ENCODE peak calls at places on chromosomes 13 and 19, in ten cellular contexts. One of them, this sample, is unnamed.

GRCh38 chr13:21837841-21838551 is 167.1 kb downstream of the FGF9 start:
- DNase-seq in tibial artery: no peak
- DNase-seq in WERI-Rb-1: no peak
- DNase-seq in OCI-LY7: no peak
- DNase-seq in CD8-positive, alpha-beta T cell: no peak
- DNase-seq in ovary: no peak
- DNase-seq in A673: no peak
- DNase-seq in cardiac muscle cell: no peak
- DNase-seq in mammary epithelial cell: no peak
- DNase-seq in heart left ventricle: no peak
- DNase-seq in this sample: no peak

GRCh38 chr13:39038569-39038898 is 278 bp downstream of the NHLRC3 start:
- DNase-seq in heart left ventricle: no peak
- DNase-seq in mammary epithelial cell: peak; percentile 48
- DNase-seq in WERI-Rb-1: no peak
- DNase-seq in ovary: no peak
- DNase-seq in CD8-positive, alpha-beta T cell: peak; percentile 19
- DNase-seq in tibial artery: no peak
- DNase-seq in cardiac muscle cell: no peak
- DNase-seq in A673: peak; percentile 63
- DNase-seq in OCI-LY7: peak; percentile 66
- DNase-seq in this sample: no peak

GRCh38 chr19:50702870-50703829 is 16.5 kb downstream of the SHANK1 start:
- DNase-seq in mammary epithelial cell: no peak
- DNase-seq in A673: no peak
- DNase-seq in heart left ventricle: no peak
- DNase-seq in tibial artery: no peak
- DNase-seq in CD8-positive, alpha-beta T cell: no peak
- DNase-seq in WERI-Rb-1: peak; percentile 57
- DNase-seq in ovary: no peak
- DNase-seq in OCI-LY7: no peak
- DNase-seq in cardiac muscle cell: peak; percentile 18
- DNase-seq in this sample: no peak

GRCh38 chr13:42398542-42398941 is 126.6 kb downstream of the AKAP11 start:
- DNase-seq in OCI-LY7: no peak
- DNase-seq in cardiac muscle cell: peak; percentile 31
- DNase-seq in mammary epithelial cell: no peak
- DNase-seq in WERI-Rb-1: no peak
- DNase-seq in CD8-positive, alpha-beta T cell: no peak
- DNase-seq in tibial artery: no peak
- DNase-seq in heart left ventricle: no peak
- DNase-seq in A673: no peak
- DNase-seq in ovary: no peak
- DNase-seq in this sample: no peak

GRCh38 chr19:48619692-48620565 is 623 bp downstream of the SPHK2 start:
- DNase-seq in tibial artery: no peak
- DNase-seq in heart left ventricle: no peak
- DNase-seq in A673: no peak
- DNase-seq in mammary epithelial cell: no peak
- DNase-seq in WERI-Rb-1: no peak
- DNase-seq in cardiac muscle cell: peak; percentile 39
- DNase-seq in ovary: no peak
- DNase-seq in CD8-positive, alpha-beta T cell: no peak
- DNase-seq in OCI-LY7: no peak
- DNase-seq in this sample: no peak

GRCh38 chr13:28716511-28716910 is 2.3 kb downstream of the SLC46A3 start:
- DNase-seq in OCI-LY7: no peak
- DNase-seq in heart left ventricle: peak; percentile 48
- DNase-seq in tibial artery: no peak
- DNase-seq in mammary epithelial cell: peak; percentile 78
- DNase-seq in ovary: peak; percentile 26
- DNase-seq in WERI-Rb-1: no peak
- DNase-seq in A673: no peak
- DNase-seq in cardiac muscle cell: peak; percentile 88
- DNase-seq in CD8-positive, alpha-beta T cell: no peak
- DNase-seq in this sample: no peak

GRCh38 chr19:44113784-44114390 is 688 bp downstream of the ZNF225 start:
- DNase-seq in A673: peak; percentile 4
- DNase-seq in ovary: no peak
- DNase-seq in CD8-positive, alpha-beta T cell: no peak
- DNase-seq in heart left ventricle: no peak
- DNase-seq in OCI-LY7: no peak
- DNase-seq in WERI-Rb-1: no peak
- DNase-seq in tibial artery: no peak
- DNase-seq in mammary epithelial cell: peak; percentile 1
- DNase-seq in cardiac muscle cell: no peak
- DNase-seq in this sample: peak; percentile 4

GRCh38 chr19:35162471-35163326 is 8.2 kb downstream of the FXYD5 start:
- DNase-seq in WERI-Rb-1: no peak
- DNase-seq in mammary epithelial cell: peak; percentile 95
- DNase-seq in ovary: no peak
- DNase-seq in heart left ventricle: no peak
- DNase-seq in A673: no peak
- DNase-seq in cardiac muscle cell: no peak
- DNase-seq in CD8-positive, alpha-beta T cell: no peak
- DNase-seq in tibial artery: no peak
- DNase-seq in OCI-LY7: no peak
- DNase-seq in this sample: no peak

GRCh38 chr13:93220073-93220472 is 6.5 kb upstream of the GPC6 start:
- DNase-seq in OCI-LY7: no peak
- DNase-seq in mammary epithelial cell: no peak
- DNase-seq in tibial artery: no peak
- DNase-seq in cardiac muscle cell: no peak
- DNase-seq in CD8-positive, alpha-beta T cell: no peak
- DNase-seq in heart left ventricle: no peak
- DNase-seq in WERI-Rb-1: no peak
- DNase-seq in A673: no peak
- DNase-seq in ovary: no peak
- DNase-seq in this sample: no peak

GRCh38 chr13:23350009-23350408 is 83.5 kb downstream of the SACS start:
- DNase-seq in mammary epithelial cell: no peak
- DNase-seq in heart left ventricle: no peak
- DNase-seq in WERI-Rb-1: no peak
- DNase-seq in ovary: no peak
- DNase-seq in tibial artery: no peak
- DNase-seq in cardiac muscle cell: no peak
- DNase-seq in CD8-positive, alpha-beta T cell: no peak
- DNase-seq in OCI-LY7: no peak
- DNase-seq in A673: no peak
- DNase-seq in this sample: no peak

GRCh38 chr19:3210347-3211017 is 14.0 kb upstream of the CELF5 start:
- DNase-seq in CD8-positive, alpha-beta T cell: peak; percentile 54
- DNase-seq in mammary epithelial cell: peak; percentile 19
- DNase-seq in WERI-Rb-1: peak; percentile 64
- DNase-seq in heart left ventricle: peak; percentile 55
- DNase-seq in A673: peak; percentile 50
- DNase-seq in tibial artery: no peak
- DNase-seq in ovary: no peak
- DNase-seq in OCI-LY7: peak; percentile 63
- DNase-seq in cardiac muscle cell: peak; percentile 35
- DNase-seq in this sample: no peak

GRCh38 chr13:46211116-46211515 is 612 bp upstream of the LRRC63 start:
- DNase-seq in WERI-Rb-1: no peak
- DNase-seq in tibial artery: no peak
- DNase-seq in ovary: no peak
- DNase-seq in cardiac muscle cell: peak; percentile 5
- DNase-seq in heart left ventricle: no peak
- DNase-seq in CD8-positive, alpha-beta T cell: no peak
- DNase-seq in OCI-LY7: no peak
- DNase-seq in A673: peak; percentile 67
- DNase-seq in mammary epithelial cell: no peak
- DNase-seq in this sample: no peak

GRCh38 chr19:5349041-5349440 is 8.4 kb upstream of the PTPRS start:
- DNase-seq in CD8-positive, alpha-beta T cell: no peak
- DNase-seq in tibial artery: no peak
- DNase-seq in cardiac muscle cell: no peak
- DNase-seq in mammary epithelial cell: no peak
- DNase-seq in WERI-Rb-1: peak; percentile 70
- DNase-seq in heart left ventricle: no peak
- DNase-seq in OCI-LY7: no peak
- DNase-seq in ovary: no peak
- DNase-seq in A673: peak; percentile 63
- DNase-seq in this sample: no peak

GRCh38 chr13:111046590-111047141 is 68.4 kb upstream of the ARHGEF7 start:
- DNase-seq in OCI-LY7: no peak
- DNase-seq in mammary epithelial cell: no peak
- DNase-seq in A673: no peak
- DNase-seq in tibial artery: no peak
- DNase-seq in cardiac muscle cell: peak; percentile 34
- DNase-seq in heart left ventricle: peak; percentile 57
- DNase-seq in CD8-positive, alpha-beta T cell: no peak
- DNase-seq in ovary: no peak
- DNase-seq in WERI-Rb-1: no peak
- DNase-seq in this sample: no peak

GRCh38 chr19:1324792-1325567 is 39.3 kb downstream of the EFNA2 start:
- DNase-seq in A673: peak; percentile 76
- DNase-seq in tibial artery: no peak
- DNase-seq in heart left ventricle: peak; percentile 67
- DNase-seq in WERI-Rb-1: no peak
- DNase-seq in OCI-LY7: no peak
- DNase-seq in CD8-positive, alpha-beta T cell: no peak
- DNase-seq in mammary epithelial cell: peak; percentile 57
- DNase-seq in ovary: peak; percentile 72
- DNase-seq in cardiac muscle cell: peak; percentile 84
- DNase-seq in this sample: no peak
- H3K4me3 ChIP-seq in A673: peak overlapping the region; percentile 39
- H3K4me3 ChIP-seq in tibial artery: peak overlapping the region; percentile 47
- H3K4me3 ChIP-seq in heart left ventricle: peak overlapping the region; percentile 44
- H3K4me3 ChIP-seq in WERI-Rb-1: no peak overlapping the region
- H3K4me3 ChIP-seq in OCI-LY7: no peak overlapping the region
- H3K4me3 ChIP-seq in CD8-positive, alpha-beta T cell: no peak overlapping the region
- H3K4me3 ChIP-seq in mammary epithelial cell: no peak overlapping the region
- H3K4me3 ChIP-seq in ovary: peak overlapping the region; percentile 28
- H3K4me3 ChIP-seq in cardiac muscle cell: peak overlapping the region; percentile 19
- H3K4me3 ChIP-seq in this sample: peak overlapping the region; percentile 9

GRCh38 chr19:15453091-15453498 is 3.3 kb upstream of the WIZ start:
- DNase-seq in OCI-LY7: no peak
- DNase-seq in WERI-Rb-1: no peak
- DNase-seq in CD8-positive, alpha-beta T cell: no peak
- DNase-seq in mammary epithelial cell: no peak
- DNase-seq in heart left ventricle: peak; percentile 55
- DNase-seq in A673: no peak
- DNase-seq in ovary: no peak
- DNase-seq in cardiac muscle cell: peak; percentile 36
- DNase-seq in tibial artery: no peak
- DNase-seq in this sample: no peak

GRCh38 chr19:15455996-15456395 is 6.2 kb upstream of the WIZ start:
- DNase-seq in mammary epithelial cell: no peak
- DNase-seq in tibial artery: no peak
- DNase-seq in OCI-LY7: no peak
- DNase-seq in ovary: no peak
- DNase-seq in CD8-positive, alpha-beta T cell: no peak
- DNase-seq in heart left ventricle: no peak
- DNase-seq in cardiac muscle cell: no peak
- DNase-seq in A673: no peak
- DNase-seq in WERI-Rb-1: no peak
- DNase-seq in this sample: no peak

GRCh38 chr19:15454371-15454800 is 4.6 kb upstream of the WIZ start:
- DNase-seq in OCI-LY7: no peak
- DNase-seq in CD8-positive, alpha-beta T cell: no peak
- DNase-seq in heart left ventricle: no peak
- DNase-seq in mammary epithelial cell: no peak
- DNase-seq in cardiac muscle cell: no peak
- DNase-seq in ovary: no peak
- DNase-seq in WERI-Rb-1: no peak
- DNase-seq in A673: no peak
- DNase-seq in tibial artery: no peak
- DNase-seq in this sample: no peak

GRCh38 chr19:15452111-15453047 is 2.6 kb upstream of the WIZ start:
- DNase-seq in tibial artery: peak; percentile 95
- DNase-seq in mammary epithelial cell: peak; percentile 30
- DNase-seq in CD8-positive, alpha-beta T cell: no peak
- DNase-seq in cardiac muscle cell: peak; percentile 91
- DNase-seq in heart left ventricle: peak; percentile 97
- DNase-seq in OCI-LY7: peak; percentile 74
- DNase-seq in WERI-Rb-1: peak; percentile 40
- DNase-seq in A673: peak; percentile 77
- DNase-seq in ovary: peak; percentile 93
- DNase-seq in this sample: peak; percentile 59

DNA sequence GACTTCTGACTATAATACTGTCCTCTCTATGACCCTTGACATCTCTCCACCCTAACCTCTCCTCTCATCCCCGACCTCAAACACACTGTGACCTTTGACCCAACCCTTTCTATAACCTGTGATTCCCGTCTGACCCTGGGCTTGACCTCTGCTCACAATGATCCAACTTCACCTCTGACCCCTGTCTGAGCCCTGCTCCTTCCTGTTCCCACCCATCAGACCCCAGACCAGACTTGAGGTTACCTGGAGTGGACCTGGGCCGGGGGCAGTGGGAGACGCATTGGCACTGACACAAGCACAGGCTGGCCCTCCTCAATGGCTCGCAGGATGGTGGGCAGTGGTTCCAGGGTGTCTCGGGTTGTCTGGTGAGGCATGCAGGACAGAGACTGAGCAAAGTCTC is 4.2 kb upstream of the WIZ start:
- DNase-seq in CD8-positive, alpha-beta T cell: no peak
- DNase-seq in ovary: no peak
- DNase-seq in cardiac muscle cell: no peak
- DNase-seq in OCI-LY7: no peak
- DNase-seq in heart left ventricle: no peak
- DNase-seq in tibial artery: peak; percentile 63
- DNase-seq in A673: no peak
- DNase-seq in mammary epithelial cell: no peak
- DNase-seq in WERI-Rb-1: no peak
- DNase-seq in this sample: no peak
- H3K27ac ChIP-seq in CD8-positive, alpha-beta T cell: no peak overlapping the region
- H3K27ac ChIP-seq in ovary: no peak overlapping the region
- H3K27ac ChIP-seq in cardiac muscle cell: no peak overlapping the region
- H3K27ac ChIP-seq in OCI-LY7: no peak overlapping the region
- H3K27ac ChIP-seq in heart left ventricle: no peak overlapping the region
- H3K27ac ChIP-seq in tibial artery: no peak overlapping the region
- H3K27ac ChIP-seq in A673: no peak overlapping the region
- H3K27ac ChIP-seq in mammary epithelial cell: no peak overlapping the region
- H3K27ac ChIP-seq in WERI-Rb-1: no peak overlapping the region
- H3K27ac ChIP-seq in this sample: no peak overlapping the region

DNA sequence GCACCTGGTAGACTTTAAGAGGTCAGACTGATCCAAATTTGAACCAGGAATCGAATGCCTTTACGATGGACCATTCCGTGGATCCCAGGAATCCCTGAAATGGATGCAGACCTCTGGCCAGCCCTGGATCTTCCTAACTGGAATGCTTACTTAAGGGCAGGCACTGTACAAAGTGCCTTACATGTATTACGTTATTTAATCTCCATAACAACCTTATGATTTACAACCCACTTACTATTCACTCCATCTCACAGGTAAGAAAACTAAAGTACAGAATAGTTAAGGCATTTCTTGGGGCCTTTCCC is 93.6 kb downstream of the HSPH1 start:
- DNase-seq in heart left ventricle: no peak
- DNase-seq in cardiac muscle cell: no peak
- DNase-seq in CD8-positive, alpha-beta T cell: no peak
- DNase-seq in mammary epithelial cell: no peak
- DNase-seq in OCI-LY7: no peak
- DNase-seq in ovary: no peak
- DNase-seq in WERI-Rb-1: no peak
- DNase-seq in A673: no peak
- DNase-seq in tibial artery: no peak
- DNase-seq in this sample: no peak
- TF ChIP-seq CTCF in heart left ventricle: no peak
- TF ChIP-seq CTCF in cardiac muscle cell: no peak
- TF ChIP-seq CTCF in CD8-positive, alpha-beta T cell: no peak
- TF ChIP-seq CTCF in mammary epithelial cell: no peak
- TF ChIP-seq CTCF in OCI-LY7: no peak
- TF ChIP-seq CTCF in ovary: no peak
- TF ChIP-seq CTCF in WERI-Rb-1: no peak
- TF ChIP-seq CTCF in A673: no peak
- TF ChIP-seq CTCF in tibial artery: no peak
- TF ChIP-seq CTCF in this sample: no peak

GRCh38 chr19:10335149-10336053 is 2.1 kb upstream of the RAVER1 start:
- DNase-seq in WERI-Rb-1: no peak
- DNase-seq in A673: no peak
- DNase-seq in CD8-positive, alpha-beta T cell: no peak
- DNase-seq in heart left ventricle: peak; percentile 38
- DNase-seq in OCI-LY7: no peak
- DNase-seq in mammary epithelial cell: no peak
- DNase-seq in cardiac muscle cell: no peak
- DNase-seq in ovary: peak; percentile 21
- DNase-seq in tibial artery: no peak
- DNase-seq in this sample: no peak
- H3K4me3 ChIP-seq in WERI-Rb-1: no peak overlapping the region
- H3K4me3 ChIP-seq in A673: peak overlapping the region; percentile 85
- H3K4me3 ChIP-seq in CD8-positive, alpha-beta T cell: no peak overlapping the region
- H3K4me3 ChIP-seq in heart left ventricle: peak overlapping the region; percentile 84
- H3K4me3 ChIP-seq in OCI-LY7: no peak overlapping the region
- H3K4me3 ChIP-seq in mammary epithelial cell: no peak overlapping the region
- H3K4me3 ChIP-seq in cardiac muscle cell: no peak overlapping the region
- H3K4me3 ChIP-seq in ovary: peak overlapping the region; percentile 91
- H3K4me3 ChIP-seq in tibial artery: peak overlapping the region; percentile 65
- H3K4me3 ChIP-seq in this sample: peak overlapping the region; percentile 81